ENCODE peak calls at places on chromosomes 16 and 17, in six cellular contexts. P, T, F, G, B and H are unnamed samples.

GRCh38 chr16:89770367-89770766 is 46.1 kb downstream of the FANCA start:
- DNase-seq in T (no peak), P (no peak), F (no peak), G (no peak), B (no peak), H (no peak)

GRCh38 chr17:52157603-52158449 is 688 bp downstream of the CA10 start:
- DNase-seq in G (no peak), T (no peak), B (no peak), F (no peak), P (no peak), H (no peak)

GRCh38 chr16:88665148-88665547 is 2.3 kb upstream of the MVD start:
- DNase-seq in B (no peak), F (no peak), P (no peak), T (no peak), G (no peak), H (no peak)

GRCh38 chr16:3954411-3954921 is 74.0 kb upstream of the CREBBP start:
- DNase-seq in T (no peak), G (no peak), P (no peak), F (peak; percentile 76), B (no peak), H (no peak)

GRCh38 chr17:40542562-40543411 is 22.5 kb downstream of the CCR7 start:
- DNase-seq in P (peak; percentile 83), T (peak; percentile 80), F (no peak), B (no peak), G (no peak), H (peak; percentile 93)

GRCh38 chr16:4217246-4218131 is 24.4 kb downstream of the SRL start:
- DNase-seq in T (no peak), F (no peak), B (no peak), G (no peak), P (no peak), H (no peak)

GRCh38 chr17:7217113-7217987 is 2.3 kb downstream of the DLG4 start:
- DNase-seq in T (peak; percentile 40), P (no peak), F (peak; percentile 71), B (no peak), G (no peak), H (no peak)

GRCh38 chr16:85391769-85392583 is 221.1 kb upstream of the GSE1 start:
- DNase-seq in G (no peak), T (no peak), B (no peak), F (no peak), P (peak; percentile 47), H (peak; percentile 59)

GRCh38 chr17:69608808-69609494 is 194.5 kb downstream of the MAP2K6 start:
- DNase-seq in T (no peak), B (no peak), G (no peak), P (no peak), F (peak; percentile 60), H (no peak)

GRCh38 chr17:76240461-76241204 is at the start of gene RNF157:
- DNase-seq in B (peak; percentile 69), G (peak; percentile 42), P (peak; percentile 83), F (peak; percentile 57), T (peak; percentile 57), H (no peak)

GRCh38 chr17:40110026-40110425 is 9.6 kb upstream of the NR1D1 start:
- DNase-seq in T (no peak), B (no peak), F (no peak), P (no peak), G (no peak), H (no peak)

GRCh38 chr17:74453665-74454196 is 12.7 kb upstream of the CD300A start:
- DNase-seq in P (no peak), G (peak; percentile 36), T (peak; percentile 31), F (peak; percentile 79), B (no peak), H (no peak)

GRCh38 chr16:881219-882097 is 80.9 kb upstream of the GNG13 start:
- DNase-seq in B (no peak), P (no peak), T (no peak), F (no peak), G (no peak), H (peak; percentile 71)

GRCh38 chr17:76485569-76485968 is 15.7 kb downstream of the RHBDF2 start:
- DNase-seq in P (no peak), F (no peak), T (no peak), G (no peak), B (no peak), H (no peak)